ENCODE peak calls at places on chromosomes 1 and 21, in nine cellular contexts. One of them, this sample, is unnamed.

GRCh38 chr1:115469703-115470476 is 131.8 kb upstream of the NGF start:
- DNase-seq in uterus: peak
- DNase-seq in gastrocnemius medialis: peak
- DNase-seq in foreskin keratinocyte: peak
- DNase-seq in body of pancreas: peak
- DNase-seq in lower lobe of right lung: peak
- DNase-seq in A549: peak
- DNase-seq in cardiac muscle cell: peak
- DNase-seq in heart right ventricle: peak
- DNase-seq in this sample: peak

GRCh38 chr1:161733526-161733925 is 12.2 kb downstream of the FCRLB start:
- DNase-seq in lower lobe of right lung: no peak
- DNase-seq in heart right ventricle: no peak
- DNase-seq in body of pancreas: no peak
- DNase-seq in A549: no peak
- DNase-seq in foreskin keratinocyte: peak
- DNase-seq in cardiac muscle cell: no peak
- DNase-seq in uterus: no peak
- DNase-seq in gastrocnemius medialis: no peak
- DNase-seq in this sample: peak

GRCh38 chr1:1609822-1610485 is 5.3 kb upstream of the MIB2 start:
- DNase-seq in body of pancreas: no peak
- DNase-seq in gastrocnemius medialis: no peak
- DNase-seq in foreskin keratinocyte: no peak
- DNase-seq in uterus: no peak
- DNase-seq in cardiac muscle cell: no peak
- DNase-seq in A549: no peak
- DNase-seq in lower lobe of right lung: peak
- DNase-seq in heart right ventricle: no peak
- DNase-seq in this sample: no peak

GRCh38 chr1:167808104-167808503 is 86.3 kb downstream of the MPZL1 start:
- DNase-seq in body of pancreas: no peak
- DNase-seq in lower lobe of right lung: no peak
- DNase-seq in foreskin keratinocyte: no peak
- DNase-seq in gastrocnemius medialis: no peak
- DNase-seq in heart right ventricle: no peak
- DNase-seq in cardiac muscle cell: no peak
- DNase-seq in A549: no peak
- DNase-seq in uterus: no peak
- DNase-seq in this sample: no peak

GRCh38 chr1:42041031-42041430 is 112.2 kb upstream of the GUCA2B start:
- DNase-seq in gastrocnemius medialis: no peak
- DNase-seq in body of pancreas: no peak
- DNase-seq in A549: no peak
- DNase-seq in heart right ventricle: no peak
- DNase-seq in cardiac muscle cell: no peak
- DNase-seq in uterus: no peak
- DNase-seq in lower lobe of right lung: no peak
- DNase-seq in foreskin keratinocyte: no peak
- DNase-seq in this sample: no peak

GRCh38 chr1:163872067-163872466 is 550.3 kb downstream of the NUF2 start:
- DNase-seq in heart right ventricle: no peak
- DNase-seq in foreskin keratinocyte: no peak
- DNase-seq in gastrocnemius medialis: no peak
- DNase-seq in uterus: no peak
- DNase-seq in body of pancreas: no peak
- DNase-seq in cardiac muscle cell: peak
- DNase-seq in A549: no peak
- DNase-seq in lower lobe of right lung: no peak
- DNase-seq in this sample: no peak

GRCh38 chr1:47436304-47436978 is 1.4 kb upstream of the FOXD2 start:
- DNase-seq in heart right ventricle: peak
- DNase-seq in cardiac muscle cell: peak
- DNase-seq in body of pancreas: peak
- DNase-seq in gastrocnemius medialis: no peak
- DNase-seq in foreskin keratinocyte: peak
- DNase-seq in lower lobe of right lung: peak
- DNase-seq in uterus: peak
- DNase-seq in A549: peak
- DNase-seq in this sample: peak

GRCh38 chr1:248924696-248925532 is 18.9 kb downstream of the PGBD2 start:
- DNase-seq in heart right ventricle: no peak
- DNase-seq in cardiac muscle cell: peak
- DNase-seq in body of pancreas: peak
- DNase-seq in A549: peak
- DNase-seq in foreskin keratinocyte: peak
- DNase-seq in gastrocnemius medialis: no peak
- DNase-seq in lower lobe of right lung: no peak
- DNase-seq in uterus: no peak
- DNase-seq in this sample: peak

GRCh38 chr1:67493148-67493547 is 62.9 kb upstream of the SERBP1 start:
- DNase-seq in body of pancreas: no peak
- DNase-seq in foreskin keratinocyte: no peak
- DNase-seq in gastrocnemius medialis: no peak
- DNase-seq in uterus: no peak
- DNase-seq in lower lobe of right lung: no peak
- DNase-seq in heart right ventricle: no peak
- DNase-seq in cardiac muscle cell: no peak
- DNase-seq in A549: no peak
- DNase-seq in this sample: no peak

GRCh38 chr1:231202125-231202633 is 38.8 kb upstream of the GNPAT start:
- DNase-seq in heart right ventricle: no peak
- DNase-seq in cardiac muscle cell: no peak
- DNase-seq in A549: no peak
- DNase-seq in gastrocnemius medialis: no peak
- DNase-seq in foreskin keratinocyte: no peak
- DNase-seq in body of pancreas: no peak
- DNase-seq in lower lobe of right lung: no peak
- DNase-seq in uterus: no peak
- DNase-seq in this sample: no peak

GRCh38 chr1:154972517-154973343 is 1.8 kb upstream of the CKS1B start:
- DNase-seq in gastrocnemius medialis: no peak
- DNase-seq in body of pancreas: peak
- DNase-seq in cardiac muscle cell: peak
- DNase-seq in A549: peak
- DNase-seq in lower lobe of right lung: peak
- DNase-seq in heart right ventricle: peak
- DNase-seq in uterus: peak
- DNase-seq in foreskin keratinocyte: peak
- DNase-seq in this sample: peak
- H3K27ac ChIP-seq in gastrocnemius medialis: peak
- H3K27ac ChIP-seq in body of pancreas: peak
- H3K27ac ChIP-seq in cardiac muscle cell: peak
- H3K27ac ChIP-seq in A549: peak
- H3K27ac ChIP-seq in lower lobe of right lung: peak
- H3K27ac ChIP-seq in heart right ventricle: peak
- H3K27ac ChIP-seq in uterus: peak
- H3K27ac ChIP-seq in foreskin keratinocyte: peak
- H3K27ac ChIP-seq in this sample: peak

GRCh38 chr1:234065794-234066447 is 161.4 kb downstream of the SLC35F3 start:
- DNase-seq in foreskin keratinocyte: peak
- DNase-seq in uterus: peak
- DNase-seq in gastrocnemius medialis: no peak
- DNase-seq in heart right ventricle: peak
- DNase-seq in body of pancreas: peak
- DNase-seq in lower lobe of right lung: peak
- DNase-seq in cardiac muscle cell: peak
- DNase-seq in A549: peak
- DNase-seq in this sample: peak
- TF ChIP-seq CTCF in foreskin keratinocyte: peak
- TF ChIP-seq CTCF in uterus: peak
- TF ChIP-seq CTCF in gastrocnemius medialis: peak
- TF ChIP-seq CTCF in heart right ventricle: peak
- TF ChIP-seq CTCF in body of pancreas: peak
- TF ChIP-seq CTCF in lower lobe of right lung: peak
- TF ChIP-seq CTCF in cardiac muscle cell: peak
- TF ChIP-seq CTCF in A549: peak
- TF ChIP-seq CTCF in this sample: peak

DNA sequence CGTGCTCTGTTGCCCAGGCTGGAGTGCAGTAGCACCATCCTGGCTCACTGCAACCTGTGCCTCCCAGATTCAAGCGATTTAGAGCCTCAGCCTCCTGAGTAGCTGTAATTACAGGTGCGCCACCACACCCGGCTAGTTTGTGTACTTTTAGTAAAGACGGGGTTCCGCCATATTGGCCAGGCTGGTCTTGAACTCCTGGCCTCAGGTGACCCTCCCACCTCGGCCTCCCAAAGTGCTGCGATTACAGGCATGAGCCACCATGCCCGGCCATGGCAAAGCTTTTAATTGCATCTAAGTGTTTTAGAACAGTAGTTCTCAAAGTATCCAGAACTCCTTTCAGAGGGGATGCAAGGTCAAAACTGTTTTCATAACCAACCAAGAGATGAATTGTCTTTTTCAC is 25.1 kb upstream of the IFNGR2 start:
- DNase-seq in lower lobe of right lung: no peak
- DNase-seq in body of pancreas: no peak
- DNase-seq in cardiac muscle cell: no peak
- DNase-seq in heart right ventricle: no peak
- DNase-seq in gastrocnemius medialis: no peak
- DNase-seq in A549: no peak
- DNase-seq in foreskin keratinocyte: no peak
- DNase-seq in uterus: no peak
- DNase-seq in this sample: no peak
- H3K27ac ChIP-seq in lower lobe of right lung: no peak
- H3K27ac ChIP-seq in body of pancreas: no peak
- H3K27ac ChIP-seq in cardiac muscle cell: no peak
- H3K27ac ChIP-seq in heart right ventricle: no peak
- H3K27ac ChIP-seq in gastrocnemius medialis: no peak
- H3K27ac ChIP-seq in A549: no peak
- H3K27ac ChIP-seq in foreskin keratinocyte: no peak
- H3K27ac ChIP-seq in uterus: no peak
- H3K27ac ChIP-seq in this sample: peak

GRCh38 chr21:45818276-45818903 is 163.2 kb upstream of the COL6A1 start:
- DNase-seq in A549: peak
- DNase-seq in body of pancreas: no peak
- DNase-seq in foreskin keratinocyte: peak
- DNase-seq in uterus: no peak
- DNase-seq in cardiac muscle cell: no peak
- DNase-seq in lower lobe of right lung: no peak
- DNase-seq in heart right ventricle: no peak
- DNase-seq in gastrocnemius medialis: no peak
- DNase-seq in this sample: peak
- TF ChIP-seq CTCF in A549: no peak
- TF ChIP-seq CTCF in body of pancreas: no peak
- TF ChIP-seq CTCF in foreskin keratinocyte: no peak
- TF ChIP-seq CTCF in uterus: no peak
- TF ChIP-seq CTCF in cardiac muscle cell: no peak
- TF ChIP-seq CTCF in lower lobe of right lung: no peak
- TF ChIP-seq CTCF in heart right ventricle: no peak
- TF ChIP-seq CTCF in gastrocnemius medialis: no peak
- TF ChIP-seq CTCF in this sample: peak

GRCh38 chr1:183315987-183316758 is 102.0 kb downstream of the NMNAT2 start:
- DNase-seq in gastrocnemius medialis: no peak
- DNase-seq in cardiac muscle cell: no peak
- DNase-seq in foreskin keratinocyte: no peak
- DNase-seq in A549: no peak
- DNase-seq in uterus: no peak
- DNase-seq in body of pancreas: no peak
- DNase-seq in lower lobe of right lung: no peak
- DNase-seq in heart right ventricle: no peak
- DNase-seq in this sample: no peak
- H3K27ac ChIP-seq in gastrocnemius medialis: no peak
- H3K27ac ChIP-seq in cardiac muscle cell: no peak
- H3K27ac ChIP-seq in foreskin keratinocyte: no peak
- H3K27ac ChIP-seq in A549: no peak
- H3K27ac ChIP-seq in uterus: peak
- H3K27ac ChIP-seq in body of pancreas: no peak
- H3K27ac ChIP-seq in lower lobe of right lung: no peak
- H3K27ac ChIP-seq in heart right ventricle: peak
- H3K27ac ChIP-seq in this sample: no peak

GRCh38 chr1:156571959-156572662 is at the start of gene IQGAP3:
- DNase-seq in heart right ventricle: peak
- DNase-seq in uterus: peak
- DNase-seq in body of pancreas: peak
- DNase-seq in gastrocnemius medialis: peak
- DNase-seq in lower lobe of right lung: peak
- DNase-seq in cardiac muscle cell: peak
- DNase-seq in foreskin keratinocyte: peak
- DNase-seq in A549: peak
- DNase-seq in this sample: peak
- TF ChIP-seq CTCF in heart right ventricle: no peak
- TF ChIP-seq CTCF in uterus: no peak
- TF ChIP-seq CTCF in body of pancreas: no peak
- TF ChIP-seq CTCF in gastrocnemius medialis: no peak
- TF ChIP-seq CTCF in lower lobe of right lung: no peak
- TF ChIP-seq CTCF in cardiac muscle cell: no peak
- TF ChIP-seq CTCF in foreskin keratinocyte: no peak
- TF ChIP-seq CTCF in A549: no peak
- TF ChIP-seq CTCF in this sample: no peak

This sample was measured in RWPE1.